ENCODE peak calls at places on chromosomes 3 and 15, in five cellular contexts. W is psoas muscle, P is HFF-Myc, O is RWPE2, Z is cardiac fibroblast. U is an unnamed sample.
A peak's percentile ranks its signal among the peaks of the same experiment; 100 is the strongest.

GRCh38 chr3:124558898-124559649 is 171.2 kb upstream of the UMPS start:
- DNase-seq in W (peak; percentile 57), P (peak; percentile 96), O (peak; percentile 86), Z (peak; percentile 96), U (no peak)

GRCh38 chr15:47384316-47384715 is 333.0 kb upstream of the SEMA6D start:
- DNase-seq in W (peak; percentile 30), P (peak; percentile 75), O (no peak), Z (peak; percentile 91), U (no peak)

GRCh38 chr3:76310661-76311060 is 525.3 kb upstream of the ZNF717 start:
- DNase-seq in W (no peak), P (no peak), O (no peak), Z (no peak), U (no peak)

GRCh38 chr3:73418636-73419035 is 206.1 kb downstream of the PDZRN3 start:
- DNase-seq in W (no peak), P (no peak), O (no peak), Z (no peak), U (no peak)

GRCh38 chr3:123765475-123766166 is 118.5 kb downstream of the MYLK start:
- DNase-seq in W (no peak), P (no peak), O (no peak), Z (peak; percentile 56), U (no peak)

GRCh38 chr15:81747026-81747425 is 298.8 kb downstream of the MEX3B start:
- DNase-seq in W (no peak), P (no peak), O (no peak), Z (no peak), U (no peak)

GRCh38 chr3:70264122-70264780 is 48.2 kb downstream of the MDFIC2 start:
- DNase-seq in W (no peak), P (no peak), O (no peak), Z (peak; percentile 45), U (no peak)

GRCh38 chr15:43420435-43420834 is 49.5 kb downstream of the TUBGCP4 start:
- DNase-seq in W (no peak), P (no peak), O (no peak), Z (no peak), U (no peak)

GRCh38 chr3:178155521-178155920 is 380.7 kb upstream of the KCNMB2 start:
- DNase-seq in W (no peak), P (no peak), O (no peak), Z (no peak), U (no peak)

GRCh38 chr3:13073042-13073906 is at the start of gene IQSEC1:
- DNase-seq in W (peak; percentile 68), P (no peak), O (no peak), Z (peak; percentile 3), U (peak; percentile 83)

GRCh38 chr3:7171493-7171892 is 310.6 kb downstream of the GRM7 start:
- DNase-seq in W (no peak), P (no peak), O (no peak), Z (no peak), U (no peak)

GRCh38 chr3:44326035-44326434 is 12.5 kb upstream of the TCAIM start:
- DNase-seq in W (no peak), P (no peak), O (no peak), Z (peak; percentile 76), U (no peak)

GRCh38 chr3:11140054-11140712 is 14.1 kb upstream of the HRH1 start:
- DNase-seq in W (no peak), P (no peak), O (no peak), Z (peak; percentile 83), U (no peak)

GRCh38 chr3:190606596-190606995 is 92.7 kb downstream of the IL1RAP start:
- DNase-seq in W (no peak), P (no peak), O (no peak), Z (no peak), U (no peak)

GRCh38 chr3:140428380-140428779 is 249.5 kb upstream of the TRIM42 start:
- DNase-seq in W (no peak), P (no peak), O (no peak), Z (no peak), U (no peak)

GRCh38 chr3:24128195-24129005 is 183.3 kb downstream of the NR1D2 start:
- DNase-seq in W (no peak), P (peak; percentile 81), O (no peak), Z (peak; percentile 54), U (no peak)

GRCh38 chr3:168249539-168250414 is 154.1 kb upstream of the GOLIM4 start:
- DNase-seq in W (peak; percentile 70), P (peak; percentile 15), O (peak; percentile 73), Z (peak; percentile 75), U (no peak)
- TF ChIP-seq CTCF in W (peak; percentile 10), P (peak; percentile 43), O (peak; percentile 42), Z (peak; percentile 26), U (no peak)

DNA sequence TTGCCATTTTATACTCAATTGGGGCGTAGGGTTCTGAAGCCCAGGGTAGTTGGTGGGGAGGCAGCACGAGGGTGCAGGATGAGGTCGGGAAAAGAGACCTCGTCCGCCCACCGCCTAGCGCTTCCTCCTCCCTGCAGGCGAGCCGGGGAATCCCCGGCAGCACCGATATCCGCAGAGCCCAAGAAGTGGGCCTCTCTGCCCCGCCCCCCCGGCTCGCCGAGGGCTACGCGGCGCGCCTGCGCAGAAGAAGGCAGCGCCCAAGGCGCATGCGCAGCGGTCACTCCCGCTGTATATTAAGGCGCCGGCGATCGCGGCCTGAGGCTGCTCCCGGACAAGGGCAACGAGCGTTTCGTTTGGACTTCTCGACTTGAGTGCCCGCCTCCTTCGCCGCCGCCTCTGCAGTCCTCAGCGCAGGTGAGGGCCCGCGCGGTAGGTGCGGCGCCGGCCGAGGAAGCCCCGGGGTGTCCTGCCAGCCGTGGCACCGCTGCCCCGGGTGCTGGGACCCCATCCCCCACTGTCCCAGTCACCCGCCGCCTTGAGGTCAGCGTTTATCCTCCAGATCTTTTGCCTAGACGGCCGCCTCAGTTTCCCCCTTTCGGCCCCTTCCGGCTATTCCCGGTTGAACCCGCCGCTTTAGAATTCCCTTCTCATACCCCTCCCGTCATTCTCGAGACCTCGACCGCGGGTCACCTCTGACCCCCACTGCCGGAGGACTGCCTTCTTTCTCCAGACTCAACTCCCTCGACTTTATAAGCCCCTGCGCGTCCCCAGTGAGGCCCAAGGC is at the start of gene ALAS1:
- DNase-seq in W (peak; percentile 93), P (peak; percentile 49), O (peak; percentile 85), Z (peak; percentile 87), U (peak; percentile 97)
- TF ChIP-seq CTCF in W (peak; percentile 23), P (no peak), O (no peak), Z (no peak), U (no peak)

GRCh38 chr15:100663066-100663465 is 60.7 kb downstream of the ASB7 start:
- DNase-seq in W (no peak), P (no peak), O (no peak), Z (no peak), U (no peak)
- TF ChIP-seq CTCF in W (no peak), P (peak; percentile 56), O (peak; percentile 26), Z (peak; percentile 29), U (no peak)

GRCh38 chr3:46498916-46499519 is 1.2 kb downstream of the RTP3 start:
- DNase-seq in W (no peak), P (no peak), O (no peak), Z (no peak), U (no peak)

GRCh38 chr3:46500631-46501377 is 3.0 kb downstream of the RTP3 start:
- DNase-seq in W (no peak), P (no peak), O (no peak), Z (peak; percentile 92), U (no peak)

GRCh38 chr3:46497556-46498265 is at the start of gene RTP3:
- DNase-seq in W (no peak), P (no peak), O (no peak), Z (no peak), U (no peak)

GRCh38 chr3:46495901-46496456 is 1.8 kb upstream of the RTP3 start:
- DNase-seq in W (no peak), P (no peak), O (no peak), Z (peak; percentile 82), U (no peak)

GRCh38 chr3:46496745-46497555 is 826 bp upstream of the RTP3 start:
- DNase-seq in W (no peak), P (no peak), O (no peak), Z (peak; percentile 32), U (no peak)
- TF ChIP-seq CTCF in W (no peak), P (peak; percentile 44), O (no peak), Z (peak; percentile 42), U (peak; percentile 35)

U was measured in natural killer cell.